ENCODE peak calls at places on chromosome 5, in five cellular contexts. P, Z, E, B and K are unnamed samples.

GRCh38 chr5:72394688-72395087 is 74.5 kb downstream of the PTCD2 start:
- DNase-seq in P (no peak), Z (no peak), E (no peak), B (no peak), K (no peak)

GRCh38 chr5:179369530-179369884 is 24.2 kb upstream of the ADAMTS2 start:
- DNase-seq in Z (no peak), E (no peak), P (no peak), B (no peak), K (no peak)

GRCh38 chr5:178281321-178281720 is 48.7 kb upstream of the PHYKPL start:
- DNase-seq in Z (no peak), B (no peak), P (no peak), E (no peak), K (no peak)

GRCh38 chr5:14685757-14686156 is 21.2 kb downstream of the OTULIN start:
- DNase-seq in E (peak; percentile 48), P (peak; percentile 62), Z (no peak), B (no peak), K (peak; percentile 67)

GRCh38 chr5:42858709-42859108 is 47.0 kb upstream of the SELENOP start:
- DNase-seq in Z (no peak), P (no peak), E (no peak), B (no peak), K (no peak)

GRCh38 chr5:158943057-158943456 is 156.7 kb downstream of the EBF1 start:
- DNase-seq in B (no peak), P (peak; percentile 92), Z (peak; percentile 30), E (peak; percentile 36), K (peak; percentile 95)

GRCh38 chr5:143428155-143428554 is 24.7 kb upstream of the NR3C1 start:
- DNase-seq in E (no peak), Z (no peak), P (no peak), B (no peak), K (no peak)

GRCh38 chr5:154164182-154164581 is 26.4 kb upstream of the GALNT10 start:
- DNase-seq in B (no peak), E (no peak), Z (no peak), P (no peak), K (no peak)

GRCh38 chr5:170333161-170333909 is 35.8 kb upstream of the LCP2 start:
- DNase-seq in B (peak; percentile 33), P (no peak), Z (no peak), E (no peak), K (no peak)

GRCh38 chr5:173645897-173646574 is 29.6 kb upstream of the BOD1 start:
- DNase-seq in P (no peak), B (no peak), E (no peak), Z (no peak), K (no peak)

GRCh38 chr5:132179410-132179809 is 48.2 kb downstream of the P4HA2 start:
- DNase-seq in B (no peak), P (no peak), Z (no peak), E (no peak), K (no peak)

GRCh38 chr5:178991190-178992145 is 3.7 kb downstream of the GRM6 start:
- DNase-seq in P (no peak), E (no peak), B (no peak), Z (no peak), K (no peak)

GRCh38 chr5:75648712-75649111 is 37.5 kb downstream of the ANKDD1B start:
- DNase-seq in E (no peak), P (no peak), B (no peak), Z (no peak), K (no peak)

GRCh38 chr5:59299006-59299405 is 594.5 kb downstream of the PDE4D start:
- DNase-seq in B (no peak), Z (no peak), E (no peak), P (no peak), K (peak; percentile 37)

GRCh38 chr5:96026334-96027065 is 64.8 kb upstream of the ELL2 start:
- DNase-seq in B (no peak), E (no peak), P (no peak), Z (no peak), K (peak; percentile 70)

GRCh38 chr5:36685631-36686147 is 79.3 kb downstream of the SLC1A3 start:
- DNase-seq in B (no peak), Z (no peak), P (no peak), E (no peak), K (no peak)

GRCh38 chr5:159263569-159263905 is 447 bp downstream of the UBLCP1 start:
- DNase-seq in P (no peak), B (no peak), E (no peak), Z (no peak), K (no peak)

GRCh38 chr5:71971862-71972261 is 135.4 kb upstream of the MAP1B start:
- DNase-seq in E (no peak), B (no peak), P (no peak), Z (no peak), K (no peak)

GRCh38 chr5:5492087-5492933 is 69.8 kb downstream of the ICE1 start:
- DNase-seq in P (peak; percentile 44), Z (no peak), E (no peak), B (no peak), K (peak; percentile 52)

GRCh38 chr5:157603333-157604190 is 28.0 kb upstream of the ADAM19 start:
- DNase-seq in Z (no peak), E (no peak), B (no peak), P (peak; percentile 33), K (peak; percentile 89)

GRCh38 chr5:146399446-146399845 is 47.7 kb upstream of the TCERG1 start:
- DNase-seq in B (no peak), P (no peak), E (no peak), Z (no peak), K (no peak)

GRCh38 chr5:76714771-76715483 is 999 bp upstream of the F2R start:
- DNase-seq in Z (peak; percentile 36), B (no peak), E (no peak), P (peak; percentile 30), K (no peak)

GRCh38 chr5:2663489-2663888 is 88.0 kb downstream of the IRX2 start:
- DNase-seq in Z (no peak), P (no peak), E (no peak), B (no peak), K (no peak)

GRCh38 chr5:149017669-149018068 is 45.2 kb downstream of the SH3TC2 start:
- DNase-seq in E (no peak), P (no peak), Z (no peak), B (no peak), K (no peak)

GRCh38 chr5:43409809-43410271 is 2.4 kb downstream of the CCL28 start:
- DNase-seq in E (no peak), B (peak; percentile 90), Z (no peak), P (no peak), K (no peak)

GRCh38 chr5:63351164-63351563 is 611.1 kb downstream of the HTR1A start:
- DNase-seq in E (no peak), Z (no peak), P (no peak), B (no peak), K (no peak)

GRCh38 chr5:54120473-54120872 is 189.9 kb downstream of the ARL15 start:
- DNase-seq in P (no peak), E (no peak), Z (no peak), B (no peak), K (no peak)
- TF ChIP-seq CTCF in P (no peak), E (no peak), Z (no peak), B (no peak), K (no peak)

GRCh38 chr5:139764250-139764791 is 31.3 kb upstream of the PSD2 start:
- DNase-seq in Z (no peak), B (no peak), E (no peak), P (no peak), K (no peak)
- H3K27ac ChIP-seq in Z (no peak overlapping the region), B (no peak overlapping the region), E (peak overlapping the region; percentile 9), P (no peak overlapping the region), K (no peak overlapping the region)

GRCh38 chr5:4255441-4255840 is 659.8 kb downstream of the IRX1 start:
- DNase-seq in Z (no peak), B (no peak), P (no peak), E (no peak), K (no peak)
- TF ChIP-seq CTCF in Z (no peak), B (no peak), P (no peak), E (no peak), K (no peak)

GRCh38 chr5:16702964-16703363 is 86.2 kb upstream of the RETREG1 start:
- DNase-seq in Z (no peak), P (no peak), B (no peak), E (no peak), K (no peak)
- H3K27ac ChIP-seq in Z (no peak overlapping the region), P (no peak overlapping the region), B (no peak overlapping the region), E (no peak overlapping the region), K (no peak overlapping the region)

DNA sequence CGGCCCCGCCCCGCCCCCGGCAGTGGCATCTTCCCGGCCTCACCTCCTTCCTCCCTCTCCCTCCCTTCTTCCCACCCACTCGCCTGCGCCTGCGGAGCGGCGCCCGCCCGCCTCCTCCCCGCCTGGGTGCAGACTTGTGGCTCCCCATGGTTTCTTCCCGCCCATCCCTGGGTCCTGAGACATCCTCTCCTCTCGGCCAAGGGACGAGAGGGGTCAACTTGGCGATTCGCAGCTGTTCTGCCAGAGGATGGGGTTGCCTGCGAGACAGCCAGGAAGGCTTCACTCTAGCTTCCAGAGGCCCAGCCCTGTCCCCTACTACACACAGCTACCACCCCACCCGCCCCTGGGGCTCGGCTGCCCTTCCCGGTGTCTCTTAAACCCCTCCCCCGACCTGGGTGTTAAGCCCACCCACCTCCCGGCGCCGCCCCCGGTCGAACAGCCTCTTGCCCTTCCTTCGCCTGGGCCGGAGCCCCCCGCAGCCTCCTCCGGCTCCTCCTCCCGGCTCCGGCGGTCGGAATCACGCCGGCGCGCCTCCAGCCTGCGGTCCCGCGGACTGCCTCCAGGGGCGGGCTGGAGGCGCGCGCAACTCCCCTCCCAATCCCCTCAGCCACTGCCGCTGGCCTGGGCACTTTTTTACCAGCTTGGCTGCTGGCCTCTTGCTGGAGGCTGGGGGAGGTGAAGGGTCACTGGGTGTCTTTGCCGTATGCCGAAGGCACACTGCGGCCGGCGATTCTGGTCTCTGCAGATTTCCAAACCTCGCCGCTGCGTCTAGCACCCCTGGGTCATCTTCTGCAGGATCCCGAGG is 1.9 kb downstream of the JADE2 start:
- DNase-seq in E (peak; percentile 71), P (peak; percentile 94), Z (peak; percentile 89), B (peak; percentile 82), K (peak; percentile 97)
- TF ChIP-seq CTCF in E (peak; percentile 98), P (peak; percentile 67), Z (peak; percentile 79), B (peak; percentile 96), K (peak; percentile 98)

DNA sequence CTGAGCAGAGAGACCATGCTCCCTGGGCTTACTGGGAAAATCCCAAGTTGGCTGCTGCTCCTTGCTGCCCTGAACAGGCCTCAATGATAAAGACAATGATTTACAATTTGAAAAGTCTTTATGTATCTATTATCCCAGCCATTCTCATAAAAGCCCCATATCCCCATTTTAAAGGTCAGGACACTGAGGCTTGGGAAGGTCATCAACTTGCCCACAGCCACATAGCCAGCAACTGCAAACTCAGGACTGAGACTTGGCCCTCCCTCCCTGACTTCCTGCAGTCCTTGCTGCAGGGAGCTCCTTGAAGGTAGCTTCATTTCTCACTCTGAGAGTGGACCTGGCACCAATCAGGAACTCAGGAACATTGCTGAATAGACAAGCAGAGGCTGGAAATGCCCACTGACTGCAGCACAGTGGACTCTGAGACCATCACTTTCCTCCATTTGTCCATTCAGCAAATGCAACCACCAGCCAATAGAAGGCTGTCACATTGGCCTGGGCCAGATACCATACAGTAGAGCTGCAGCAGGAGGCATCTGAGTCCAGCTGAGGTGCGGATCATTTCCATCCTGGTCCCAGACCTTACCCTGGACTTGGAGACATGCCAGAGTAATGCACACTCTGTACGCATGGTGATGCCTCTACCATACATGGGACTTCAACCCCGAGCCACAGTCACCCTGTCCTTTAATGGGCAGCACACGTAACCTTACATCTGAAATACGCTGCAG is 18.3 kb downstream of the TNIP1 start:
- DNase-seq in B (no peak), Z (no peak), P (no peak), E (no peak), K (no peak)
- H3K27ac ChIP-seq in B (no peak overlapping the region), Z (peak overlapping the region; percentile 88), P (peak overlapping the region; percentile 68), E (peak overlapping the region; percentile 69), K (no peak overlapping the region)